ENCODE peak calls at places on chromosomes 1 and 21, in five cellular contexts. One of them, this sample, is unnamed.
A peak's percentile ranks its signal among the peaks of the same experiment; 100 is the strongest.

GRCh38 chr1:50661626-50662025 is 238.4 kb upstream of the DMRTA2 start:
- DNase-seq in MM.1S: no peak
- DNase-seq in neuronal stem cell: no peak
- DNase-seq in astrocyte: peak; percentile 53
- DNase-seq in brain microvascular endothelial cell: no peak
- DNase-seq in this sample: no peak

GRCh38 chr1:40690919-40691537 is 476 bp upstream of the NFYC start:
- DNase-seq in brain microvascular endothelial cell: no peak
- DNase-seq in neuronal stem cell: no peak
- DNase-seq in astrocyte: no peak
- DNase-seq in MM.1S: no peak
- DNase-seq in this sample: no peak

GRCh38 chr1:10624256-10625050 is 149.7 kb downstream of the PEX14 start:
- DNase-seq in MM.1S: no peak
- DNase-seq in neuronal stem cell: no peak
- DNase-seq in astrocyte: no peak
- DNase-seq in brain microvascular endothelial cell: no peak
- DNase-seq in this sample: no peak

GRCh38 chr1:53381790-53382401 is 54.0 kb upstream of the LRP8 start:
- DNase-seq in astrocyte: peak; percentile 78
- DNase-seq in brain microvascular endothelial cell: peak; percentile 69
- DNase-seq in neuronal stem cell: no peak
- DNase-seq in MM.1S: no peak
- DNase-seq in this sample: no peak

GRCh38 chr1:81233591-81233990 is 567.1 kb upstream of the ADGRL2 start:
- DNase-seq in brain microvascular endothelial cell: no peak
- DNase-seq in astrocyte: no peak
- DNase-seq in neuronal stem cell: no peak
- DNase-seq in MM.1S: no peak
- DNase-seq in this sample: no peak

GRCh38 chr1:77955709-77956108 is 23.2 kb downstream of the FUBP1 start:
- DNase-seq in MM.1S: no peak
- DNase-seq in astrocyte: no peak
- DNase-seq in neuronal stem cell: no peak
- DNase-seq in brain microvascular endothelial cell: no peak
- DNase-seq in this sample: no peak

GRCh38 chr1:23101891-23102688 is 66.6 kb downstream of the LUZP1 start:
- DNase-seq in brain microvascular endothelial cell: no peak
- DNase-seq in neuronal stem cell: no peak
- DNase-seq in MM.1S: no peak
- DNase-seq in astrocyte: peak; percentile 43
- DNase-seq in this sample: no peak

GRCh38 chr1:101291562-101292035 is 54.8 kb downstream of the S1PR1 start:
- DNase-seq in neuronal stem cell: no peak
- DNase-seq in brain microvascular endothelial cell: peak; percentile 85
- DNase-seq in astrocyte: peak; percentile 63
- DNase-seq in MM.1S: no peak
- DNase-seq in this sample: no peak

GRCh38 chr1:89603651-89604413 is 29.1 kb upstream of the LRRC8C start:
- DNase-seq in astrocyte: peak; percentile 58
- DNase-seq in MM.1S: no peak
- DNase-seq in brain microvascular endothelial cell: no peak
- DNase-seq in neuronal stem cell: no peak
- DNase-seq in this sample: no peak

GRCh38 chr21:44640761-44641160 is 3.6 kb downstream of the KRTAP10-10 start:
- DNase-seq in MM.1S: no peak
- DNase-seq in astrocyte: no peak
- DNase-seq in neuronal stem cell: no peak
- DNase-seq in brain microvascular endothelial cell: no peak
- DNase-seq in this sample: no peak

GRCh38 chr1:108560430-108561144 is 687 bp downstream of the EEIG2 start:
- DNase-seq in MM.1S: peak; percentile 55
- DNase-seq in neuronal stem cell: no peak
- DNase-seq in brain microvascular endothelial cell: peak; percentile 59
- DNase-seq in astrocyte: peak; percentile 57
- DNase-seq in this sample: peak; percentile 78

GRCh38 chr1:178630418-178630817 is 94.6 kb upstream of the RALGPS2 start:
- DNase-seq in neuronal stem cell: no peak
- DNase-seq in MM.1S: no peak
- DNase-seq in astrocyte: no peak
- DNase-seq in brain microvascular endothelial cell: no peak
- DNase-seq in this sample: no peak

GRCh38 chr21:45981154-45981606 is 390 bp upstream of the COL6A1 start:
- DNase-seq in astrocyte: peak; percentile 81
- DNase-seq in MM.1S: peak; percentile 41
- DNase-seq in neuronal stem cell: peak; percentile 82
- DNase-seq in brain microvascular endothelial cell: peak; percentile 81
- DNase-seq in this sample: peak; percentile 66

GRCh38 chr1:24900985-24901781 is 28.9 kb downstream of the RUNX3 start:
- DNase-seq in neuronal stem cell: no peak
- DNase-seq in astrocyte: no peak
- DNase-seq in brain microvascular endothelial cell: no peak
- DNase-seq in MM.1S: no peak
- DNase-seq in this sample: no peak

GRCh38 chr21:37582613-37583012 is 216.0 kb downstream of the DYRK1A start:
- DNase-seq in astrocyte: peak; percentile 33
- DNase-seq in neuronal stem cell: no peak
- DNase-seq in MM.1S: peak; percentile 73
- DNase-seq in brain microvascular endothelial cell: peak; percentile 61
- DNase-seq in this sample: peak; percentile 57

GRCh38 chr1:154207262-154207661 is 1.1 kb upstream of the CFAP141 start:
- DNase-seq in MM.1S: no peak
- DNase-seq in astrocyte: no peak
- DNase-seq in neuronal stem cell: no peak
- DNase-seq in brain microvascular endothelial cell: no peak
- DNase-seq in this sample: no peak
- H3K36me3 ChIP-seq in MM.1S: peaks cover 13% of the 10 kb centered on the region
- H3K36me3 ChIP-seq in astrocyte: peaks cover 30% of the 10 kb centered on the region
- H3K36me3 ChIP-seq in neuronal stem cell: peaks cover 64% of the 10 kb centered on the region
- H3K36me3 ChIP-seq in brain microvascular endothelial cell: peaks cover 60% of the 10 kb centered on the region
- H3K36me3 ChIP-seq in this sample: peaks cover 55% of the 10 kb centered on the region

DNA sequence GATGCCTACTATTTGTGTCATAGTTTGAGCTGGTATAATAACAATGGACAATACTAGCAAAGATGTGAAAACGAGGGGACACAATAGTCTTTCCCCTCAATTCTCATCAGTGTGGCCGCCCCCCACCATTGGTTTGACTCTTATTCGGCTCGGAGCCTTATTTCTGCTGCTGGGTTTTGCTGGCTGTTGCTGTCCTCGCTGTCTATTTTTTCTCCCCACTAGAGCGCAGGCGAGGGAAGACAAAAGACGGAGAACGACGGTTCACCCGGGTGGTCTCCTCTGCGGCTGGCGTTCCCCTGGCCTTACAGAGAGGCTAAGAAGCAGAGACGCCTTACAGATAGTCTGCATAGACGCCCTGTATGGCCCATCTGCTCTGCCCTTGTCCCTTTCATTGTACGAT is 19.4 kb downstream of the CLIC6 start:
- DNase-seq in astrocyte: no peak
- DNase-seq in neuronal stem cell: no peak
- DNase-seq in brain microvascular endothelial cell: peak; percentile 36
- DNase-seq in MM.1S: no peak
- DNase-seq in this sample: no peak
- H3K27me3 ChIP-seq in astrocyte: peaks cover 47% of the 10 kb centered on the region
- H3K27me3 ChIP-seq in neuronal stem cell: peaks cover 5% of the 10 kb centered on the region
- H3K27me3 ChIP-seq in brain microvascular endothelial cell: peaks cover 12% of the 10 kb centered on the region
- H3K27me3 ChIP-seq in MM.1S: peaks cover 6% of the 10 kb centered on the region
- H3K27me3 ChIP-seq in this sample: no peaks in the 10 kb centered on the region

GRCh38 chr1:228089520-228090380 is 7.2 kb downstream of the ARF1 start:
- DNase-seq in neuronal stem cell: no peak
- DNase-seq in astrocyte: no peak
- DNase-seq in MM.1S: no peak
- DNase-seq in brain microvascular endothelial cell: no peak
- DNase-seq in this sample: no peak
- H3K36me3 ChIP-seq in neuronal stem cell: peaks cover 86% of the 10 kb centered on the region
- H3K36me3 ChIP-seq in astrocyte: peaks cover 18% of the 10 kb centered on the region
- H3K36me3 ChIP-seq in MM.1S: peaks cover 24% of the 10 kb centered on the region
- H3K36me3 ChIP-seq in brain microvascular endothelial cell: peaks cover 19% of the 10 kb centered on the region
- H3K36me3 ChIP-seq in this sample: peaks cover 66% of the 10 kb centered on the region

GRCh38 chr1:920506-920905 is 3.2 kb upstream of the SAMD11 start:
- DNase-seq in MM.1S: no peak
- DNase-seq in neuronal stem cell: no peak
- DNase-seq in brain microvascular endothelial cell: no peak
- DNase-seq in astrocyte: no peak
- DNase-seq in this sample: no peak

GRCh38 chr1:921011-921837 is 2.5 kb upstream of the SAMD11 start:
- DNase-seq in astrocyte: peak; percentile 59
- DNase-seq in MM.1S: peak; percentile 25
- DNase-seq in brain microvascular endothelial cell: peak; percentile 43
- DNase-seq in neuronal stem cell: peak; percentile 76
- DNase-seq in this sample: peak; percentile 76

GRCh38 chr1:919271-919872 is 4.4 kb upstream of the SAMD11 start:
- DNase-seq in astrocyte: no peak
- DNase-seq in MM.1S: no peak
- DNase-seq in neuronal stem cell: no peak
- DNase-seq in brain microvascular endothelial cell: no peak
- DNase-seq in this sample: no peak

GRCh38 chr1:918843-919242 is 4.9 kb upstream of the SAMD11 start:
- DNase-seq in neuronal stem cell: no peak
- DNase-seq in astrocyte: no peak
- DNase-seq in brain microvascular endothelial cell: no peak
- DNase-seq in MM.1S: no peak
- DNase-seq in this sample: peak; percentile 2

GRCh38 chr1:920008-920407 is 3.7 kb upstream of the SAMD11 start:
- DNase-seq in MM.1S: no peak
- DNase-seq in astrocyte: no peak
- DNase-seq in neuronal stem cell: no peak
- DNase-seq in brain microvascular endothelial cell: no peak
- DNase-seq in this sample: no peak
- H3K27me3 ChIP-seq in MM.1S: peaks cover 92% of the 10 kb centered on the region
- H3K27me3 ChIP-seq in astrocyte: peaks cover 25% of the 10 kb centered on the region
- H3K27me3 ChIP-seq in neuronal stem cell: peaks cover 93% of the 10 kb centered on the region
- H3K27me3 ChIP-seq in brain microvascular endothelial cell: peaks cover 54% of the 10 kb centered on the region
- H3K27me3 ChIP-seq in this sample: no peaks in the 10 kb centered on the region

GRCh38 chr1:235450433-235450832 is 53.8 kb downstream of the B3GALNT2 start:
- DNase-seq in astrocyte: no peak
- DNase-seq in neuronal stem cell: no peak
- DNase-seq in MM.1S: no peak
- DNase-seq in brain microvascular endothelial cell: no peak
- DNase-seq in this sample: no peak
- H3K36me3 ChIP-seq in astrocyte: peaks cover 50% of the 10 kb centered on the region
- H3K36me3 ChIP-seq in neuronal stem cell: peaks cover 96% of the 10 kb centered on the region
- H3K36me3 ChIP-seq in MM.1S: peaks cover 26% of the 10 kb centered on the region
- H3K36me3 ChIP-seq in brain microvascular endothelial cell: peaks cover 36% of the 10 kb centered on the region
- H3K36me3 ChIP-seq in this sample: peaks cover 78% of the 10 kb centered on the region

GRCh38 chr21:32413697-32414578 is 1.4 kb downstream of the EVA1C start:
- DNase-seq in astrocyte: peak; percentile 61
- DNase-seq in brain microvascular endothelial cell: no peak
- DNase-seq in MM.1S: no peak
- DNase-seq in neuronal stem cell: no peak
- DNase-seq in this sample: no peak
- H3K27me3 ChIP-seq in astrocyte: no peaks in the 10 kb centered on the region
- H3K27me3 ChIP-seq in brain microvascular endothelial cell: no peaks in the 10 kb centered on the region
- H3K27me3 ChIP-seq in MM.1S: peaks cover 38% of the 10 kb centered on the region
- H3K27me3 ChIP-seq in neuronal stem cell: peaks cover 88% of the 10 kb centered on the region
- H3K27me3 ChIP-seq in this sample: no peaks in the 10 kb centered on the region

GRCh38 chr1:21236178-21236577 is 54.1 kb downstream of the ECE1 start:
- DNase-seq in astrocyte: no peak
- DNase-seq in brain microvascular endothelial cell: no peak
- DNase-seq in neuronal stem cell: no peak
- DNase-seq in MM.1S: no peak
- DNase-seq in this sample: no peak

GRCh38 chr1:21237386-21238088 is 52.7 kb downstream of the ECE1 start:
- DNase-seq in neuronal stem cell: no peak
- DNase-seq in astrocyte: no peak
- DNase-seq in MM.1S: no peak
- DNase-seq in brain microvascular endothelial cell: no peak
- DNase-seq in this sample: no peak

GRCh38 chr1:21232044-21232443 is 55.3 kb upstream of the EIF4G3 start:
- DNase-seq in brain microvascular endothelial cell: peak; percentile 37
- DNase-seq in MM.1S: peak; percentile 15
- DNase-seq in astrocyte: no peak
- DNase-seq in neuronal stem cell: peak; percentile 73
- DNase-seq in this sample: peak; percentile 70

GRCh38 chr1:21233480-21233879 is 56.8 kb downstream of the ECE1 start:
- DNase-seq in astrocyte: no peak
- DNase-seq in brain microvascular endothelial cell: no peak
- DNase-seq in MM.1S: no peak
- DNase-seq in neuronal stem cell: no peak
- DNase-seq in this sample: no peak

GRCh38 chr1:21234779-21235178 is 55.5 kb downstream of the ECE1 start:
- DNase-seq in brain microvascular endothelial cell: no peak
- DNase-seq in astrocyte: no peak
- DNase-seq in neuronal stem cell: no peak
- DNase-seq in MM.1S: no peak
- DNase-seq in this sample: no peak
- H3K36me3 ChIP-seq in brain microvascular endothelial cell: peaks cover 59% of the 10 kb centered on the region
- H3K36me3 ChIP-seq in astrocyte: peaks cover 29% of the 10 kb centered on the region
- H3K36me3 ChIP-seq in neuronal stem cell: peaks cover 52% of the 10 kb centered on the region
- H3K36me3 ChIP-seq in MM.1S: no peaks in the 10 kb centered on the region
- H3K36me3 ChIP-seq in this sample: peaks cover 13% of the 10 kb centered on the region

This sample was measured in HAP-1.